ENCODE peak calls at places on chromosomes 3 and 15, in six cellular contexts. U, X, K, O, I and N are unnamed samples.
A peak's percentile ranks its signal among the peaks of the same experiment; 100 is the strongest.

GRCh38 chr3:195711813-195712534 is 8.8 kb upstream of the MUC20 start:
- DNase-seq in U (no peak), X (no peak), K (no peak), O (no peak), I (no peak), N (peak; percentile 57)

GRCh38 chr15:71532994-71533393 is 277.4 kb upstream of the NR2E3 start:
- DNase-seq in U (peak; percentile 48), X (peak; percentile 53), K (no peak), O (peak; percentile 51), I (no peak), N (peak; percentile 77)

GRCh38 chr15:58590901-58591300 is 158.6 kb downstream of the ADAM10 start:
- DNase-seq in U (no peak), X (no peak), K (no peak), O (no peak), I (no peak), N (no peak)

GRCh38 chr3:11236588-11237461 is 35.4 kb upstream of the ATG7 start:
- DNase-seq in U (peak; percentile 66), X (peak; percentile 42), K (peak; percentile 61), O (peak; percentile 64), I (peak; percentile 51), N (peak; percentile 95)

GRCh38 chr3:14077310-14077709 is 47.4 kb downstream of the CHCHD4 start:
- DNase-seq in U (no peak), X (peak; percentile 54), K (no peak), O (no peak), I (no peak), N (no peak)

GRCh38 chr3:77102916-77103769 is 63.2 kb downstream of the ROBO2 start:
- DNase-seq in U (no peak), X (peak; percentile 21), K (no peak), O (no peak), I (no peak), N (no peak)

GRCh38 chr15:50182233-50183013 is 427 bp downstream of the SLC27A2 start:
- DNase-seq in U (peak; percentile 55), X (no peak), K (no peak), O (peak; percentile 46), I (peak; percentile 27), N (peak; percentile 87)

GRCh38 chr15:101514318-101514717 is 24.8 kb upstream of the PCSK6 start:
- DNase-seq in U (no peak), X (no peak), K (no peak), O (no peak), I (no peak), N (no peak)

GRCh38 chr15:100261302-100262240 is 80.2 kb downstream of the ADAMTS17 start:
- DNase-seq in U (no peak), X (no peak), K (no peak), O (no peak), I (no peak), N (peak; percentile 29)

GRCh38 chr15:56608993-56609392 is 124.3 kb downstream of the ZNF280D start:
- DNase-seq in U (no peak), X (no peak), K (no peak), O (no peak), I (no peak), N (no peak)

GRCh38 chr3:83500422-83500821 is 1458.4 kb upstream of the CADM2 start:
- DNase-seq in U (no peak), X (peak; percentile 58), K (no peak), O (no peak), I (no peak), N (no peak)

GRCh38 chr3:13483286-13483685 is 3.2 kb downstream of the HDAC11 start:
- DNase-seq in U (no peak), X (no peak), K (no peak), O (no peak), I (no peak), N (peak; percentile 32)

GRCh38 chr15:55999635-56000034 is 6.2 kb upstream of the NEDD4 start:
- DNase-seq in U (no peak), X (peak; percentile 11), K (no peak), O (no peak), I (no peak), N (no peak)

GRCh38 chr15:25787855-25788521 is 75.1 kb downstream of the ATP10A start:
- DNase-seq in U (no peak), X (peak; percentile 31), K (no peak), O (no peak), I (no peak), N (no peak)

GRCh38 chr3:117892431-117892841 is 1142.2 kb downstream of the IGSF11 start:
- DNase-seq in U (no peak), X (peak; percentile 78), K (no peak), O (no peak), I (no peak), N (no peak)

GRCh38 chr3:41569632-41570338 is 370.5 kb downstream of the CTNNB1 start:
- DNase-seq in U (no peak), X (peak; percentile 62), K (no peak), O (no peak), I (no peak), N (no peak)

GRCh38 chr3:11495948-11496557 is 147.7 kb downstream of the VGLL4 start:
- DNase-seq in U (no peak), X (no peak), K (no peak), O (no peak), I (no peak), N (peak; percentile 85)

GRCh38 chr3:17412950-17413530 is 329.4 kb downstream of the TBC1D5 start:
- DNase-seq in U (peak; percentile 39), X (peak; percentile 50), K (no peak), O (peak; percentile 13), I (no peak), N (peak; percentile 51)

GRCh38 chr3:188947401-188947982 is 224.3 kb upstream of the TPRG1 start:
- DNase-seq in U (peak; percentile 97), X (no peak), K (no peak), O (peak; percentile 98), I (no peak), N (peak; percentile 95)

GRCh38 chr3:177618873-177619771 is 421.8 kb upstream of the TBL1XR1 start:
- DNase-seq in U (no peak), X (peak; percentile 18), K (no peak), O (no peak), I (no peak), N (no peak)

GRCh38 chr3:31821118-31821517 is 159.9 kb downstream of the OSBPL10 start:
- DNase-seq in U (no peak), X (no peak), K (no peak), O (no peak), I (no peak), N (no peak)

GRCh38 chr3:171343688-171344087 is 116.5 kb downstream of the TNIK start:
- DNase-seq in U (no peak), X (no peak), K (no peak), O (no peak), I (no peak), N (no peak)

GRCh38 chr3:133895208-133896001 is at the start of gene RAB6B:
- DNase-seq in U (peak; percentile 28), X (peak; percentile 52), K (no peak), O (peak; percentile 65), I (no peak), N (peak; percentile 83)

GRCh38 chr3:155744091-155744625 is 713 bp downstream of the PLCH1 start:
- DNase-seq in U (peak; percentile 77), X (peak; percentile 65), K (peak; percentile 9), O (peak; percentile 85), I (no peak), N (peak; percentile 95)

GRCh38 chr3:106399773-106400172 is 531.0 kb upstream of the CBLB start:
- DNase-seq in U (no peak), X (no peak), K (no peak), O (peak; percentile 8), I (no peak), N (no peak)

GRCh38 chr15:29860872-29861271 is 38.6 kb upstream of the TJP1 start:
- DNase-seq in U (no peak), X (no peak), K (no peak), O (no peak), I (no peak), N (no peak)

GRCh38 chr3:128276577-128277183 is 123.4 kb downstream of the EEFSEC start:
- DNase-seq in U (no peak), X (no peak), K (no peak), O (no peak), I (no peak), N (peak; percentile 49)

GRCh38 chr15:40381818-40382529 is 547 bp upstream of the KNSTRN start:
- DNase-seq in U (no peak), X (no peak), K (no peak), O (no peak), I (no peak), N (no peak)

GRCh38 chr15:50259276-50259675 is 6.2 kb downstream of the HDC start:
- DNase-seq in U (no peak), X (no peak), K (no peak), O (no peak), I (no peak), N (no peak)

GRCh38 chr15:68819451-68820204 is 1.1 kb downstream of the ANP32A start:
- DNase-seq in U (peak; percentile 46), X (peak; percentile 62), K (peak; percentile 14), O (peak; percentile 64), I (no peak), N (peak; percentile 81)

GRCh38 chr3:150345021-150345538 is 63.0 kb upstream of the TSC22D2 start:
- DNase-seq in U (no peak), X (peak; percentile 55), K (no peak), O (peak; percentile 85), I (no peak), N (peak; percentile 72)

GRCh38 chr3:127092776-127093175 is 100.2 kb upstream of the PRR23E start:
- DNase-seq in U (no peak), X (no peak), K (no peak), O (peak; percentile 52), I (no peak), N (no peak)

GRCh38 chr3:129697229-129697970 is 90.9 kb upstream of the PLXND1 start:
- DNase-seq in U (no peak), X (no peak), K (no peak), O (peak; percentile 18), I (no peak), N (no peak)

GRCh38 chr3:11558461-11558903 is 85.2 kb downstream of the VGLL4 start:
- DNase-seq in U (no peak), X (no peak), K (no peak), O (no peak), I (no peak), N (peak; percentile 43)

GRCh38 chr3:47433796-47434195 is 41.9 kb downstream of the SCAP start:
- DNase-seq in U (no peak), X (no peak), K (no peak), O (no peak), I (no peak), N (peak; percentile 6)

GRCh38 chr15:56765252-56765651 is 31.9 kb upstream of the ZNF280D start:
- DNase-seq in U (no peak), X (peak; percentile 74), K (no peak), O (no peak), I (no peak), N (no peak)

GRCh38 chr3:122952509-122952908 is 75.1 kb downstream of the SEMA5B start:
- DNase-seq in U (no peak), X (peak; percentile 43), K (no peak), O (no peak), I (no peak), N (peak; percentile 71)

GRCh38 chr15:48928877-48929538 is 34.7 kb downstream of the SHC4 start:
- DNase-seq in U (no peak), X (peak; percentile 87), K (no peak), O (no peak), I (peak; percentile 42), N (no peak)